ENCODE peak calls at places on chromosomes 13 and 19, in seven cellular contexts. S, G, K, L, V, F and Y are unnamed samples.

GRCh38 chr19:55259540-55260210 is 858 bp upstream of the PPP6R1 start:
- DNase-seq in S (no peak), G (peak), K (peak), L (no peak), V (no peak), F (no peak), Y (no peak)

GRCh38 chr19:14476307-14476662 is 1.1 kb upstream of the PTGER1 start:
- DNase-seq in S (no peak), G (no peak), K (no peak), L (no peak), V (no peak), F (no peak), Y (no peak)

GRCh38 chr13:23618341-23618740 is 48.1 kb downstream of the TNFRSF19 start:
- DNase-seq in S (no peak), G (no peak), K (no peak), L (peak), V (no peak), F (no peak), Y (no peak)

GRCh38 chr19:3163230-3163886 is 15.2 kb upstream of the S1PR4 start:
- DNase-seq in S (peak), G (peak), K (peak), L (peak), V (peak), F (peak), Y (no peak)

GRCh38 chr19:56170261-56170660 is 5.5 kb upstream of the GALP start:
- DNase-seq in S (no peak), G (peak), K (no peak), L (peak), V (no peak), F (peak), Y (no peak)

GRCh38 chr13:28494861-28495585 is at the start of gene FLT1:
- DNase-seq in S (no peak), G (peak), K (no peak), L (peak), V (no peak), F (no peak), Y (peak)

GRCh38 chr13:43054803-43055802 is 31.7 kb downstream of the DNAJC15 start:
- DNase-seq in S (no peak), G (no peak), K (no peak), L (peak), V (peak), F (no peak), Y (no peak)

GRCh38 chr13:94435604-94436226 is 43.8 kb downstream of the DCT start:
- DNase-seq in S (no peak), G (no peak), K (peak), L (no peak), V (no peak), F (no peak), Y (no peak)

GRCh38 chr19:29364224-29364726 is 151.3 kb upstream of the UQCRFS1 start:
- DNase-seq in S (no peak), G (no peak), K (no peak), L (no peak), V (no peak), F (no peak), Y (no peak)

GRCh38 chr13:40626566-40626965 is 39.9 kb downstream of the FOXO1 start:
- DNase-seq in S (no peak), G (no peak), K (no peak), L (no peak), V (no peak), F (no peak), Y (no peak)

GRCh38 chr13:49220856-49221614 is 897 bp downstream of the MLNR start:
- DNase-seq in S (no peak), G (no peak), K (no peak), L (no peak), V (no peak), F (no peak), Y (no peak)

GRCh38 chr13:111658150-111659100 is 338.0 kb downstream of the TEX29 start:
- DNase-seq in S (no peak), G (no peak), K (no peak), L (no peak), V (no peak), F (no peak), Y (peak)

DNA sequence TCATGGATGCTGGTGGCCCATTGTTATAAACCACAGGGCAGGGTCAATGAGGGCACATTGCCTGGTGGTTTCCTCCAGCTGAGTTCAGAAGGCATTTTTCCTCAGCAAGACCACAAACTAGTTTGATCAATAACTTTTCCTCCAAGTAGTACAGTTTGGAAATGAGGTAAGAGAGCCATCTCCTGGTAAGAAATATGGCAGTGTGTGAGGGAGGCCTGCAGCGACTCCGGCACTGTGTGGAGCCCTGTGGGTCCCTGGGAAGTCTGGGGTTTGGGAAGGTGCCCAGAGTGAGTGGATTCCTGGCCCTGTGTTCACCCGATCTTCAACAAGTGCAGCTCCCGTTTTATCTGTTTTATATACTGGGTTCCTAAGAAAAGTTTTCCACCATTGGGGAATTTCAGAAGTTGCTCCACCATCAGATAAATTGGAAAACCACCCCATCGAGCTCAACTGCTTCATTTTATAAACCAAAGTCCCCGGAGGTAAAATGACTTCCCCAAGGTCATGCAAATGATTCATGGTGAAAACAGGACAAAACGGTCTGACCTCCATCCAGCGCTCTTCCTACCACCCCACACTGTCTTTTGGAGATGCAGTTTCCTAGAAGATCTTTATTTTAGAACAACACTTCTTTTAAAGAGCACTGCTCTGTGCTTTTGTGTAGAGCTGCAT is 148.4 kb downstream of the KATNAL1 start:
- DNase-seq in S (no peak), G (no peak), K (no peak), L (peak), V (no peak), F (no peak), Y (no peak)
- TF ChIP-seq CTCF in S (peak), G (no peak), K (no peak), L (no peak), V (no peak), F (peak), Y (no peak)

DNA sequence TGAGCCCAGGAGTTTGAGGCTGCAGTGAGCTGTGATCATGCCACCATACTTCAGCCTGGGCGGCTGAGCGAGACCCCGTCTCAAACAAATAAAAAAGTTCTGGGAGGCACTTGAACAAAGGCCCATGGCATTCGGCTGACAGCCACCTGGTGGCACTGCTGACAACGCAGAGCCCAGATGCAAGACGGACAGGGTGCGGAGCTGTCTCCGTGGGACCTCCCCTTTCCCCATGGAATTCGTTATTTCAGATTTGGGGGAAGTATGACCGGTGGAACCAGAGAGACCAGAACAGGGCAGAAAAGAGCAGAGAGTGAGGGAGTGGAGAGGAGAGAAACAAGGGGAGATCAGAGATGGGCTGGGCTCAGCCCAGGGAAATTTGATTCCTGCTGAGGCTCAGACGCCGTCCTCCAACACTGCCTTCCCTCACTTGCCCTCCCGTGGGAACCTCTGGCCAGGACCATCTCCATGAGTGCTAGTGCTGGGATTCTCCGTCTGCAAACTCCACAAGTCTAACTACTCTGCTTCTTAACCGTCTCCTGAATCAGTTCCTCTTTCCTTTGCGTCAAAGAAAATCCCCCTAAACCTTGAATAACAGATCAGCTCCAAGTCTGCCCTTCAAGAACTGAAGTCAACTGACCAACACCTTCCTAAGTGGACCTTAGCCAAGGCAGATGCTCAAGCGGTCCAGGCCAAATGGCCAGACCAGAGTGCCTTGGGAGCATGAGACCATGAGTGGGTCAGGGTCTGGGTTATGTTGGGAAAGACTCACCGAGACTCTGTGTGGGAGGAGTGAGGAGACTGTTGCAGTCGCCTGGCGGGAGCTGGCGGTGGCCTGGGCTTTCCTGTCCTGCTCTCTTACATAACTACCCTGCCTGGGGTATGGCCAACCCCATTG is 11.9 kb upstream of the ATF5 start:
- DNase-seq in S (no peak), G (no peak), K (peak), L (no peak), V (no peak), F (no peak), Y (no peak)
- TF ChIP-seq CTCF in S (no peak), G (no peak), K (peak), L (no peak), V (no peak), F (no peak), Y (no peak)

GRCh38 chr19:41172297-41173164 is 20.5 kb upstream of the CYP2S1 start:
- DNase-seq in S (peak), G (peak), K (no peak), L (peak), V (peak), F (no peak), Y (no peak)
- TF ChIP-seq CTCF in S (no peak), G (no peak), K (no peak), L (no peak), V (no peak), F (no peak), Y (no peak)

GRCh38 chr19:1602091-1602707 is 3.1 kb downstream of the UQCR11 start:
- DNase-seq in S (no peak), G (no peak), K (no peak), L (no peak), V (no peak), F (no peak), Y (no peak)

GRCh38 chr19:1599460-1599846 is 5.8 kb downstream of the UQCR11 start:
- DNase-seq in S (no peak), G (no peak), K (no peak), L (no peak), V (no peak), F (no peak), Y (no peak)

GRCh38 chr19:1598777-1599459 is 6.3 kb upstream of the MBD3 start:
- DNase-seq in S (no peak), G (no peak), K (no peak), L (no peak), V (no peak), F (no peak), Y (no peak)

GRCh38 chr19:1605236-1606137 is at the start of gene UQCR11:
- DNase-seq in S (peak), G (peak), K (peak), L (peak), V (peak), F (peak), Y (peak)

GRCh38 chr19:1601613-1602064 is 3.6 kb downstream of the UQCR11 start:
- DNase-seq in S (no peak), G (no peak), K (no peak), L (no peak), V (no peak), F (no peak), Y (no peak)
- TF ChIP-seq CTCF in S (peak), G (no peak), K (no peak), L (no peak), V (no peak), F (no peak), Y (no peak)

DNA sequence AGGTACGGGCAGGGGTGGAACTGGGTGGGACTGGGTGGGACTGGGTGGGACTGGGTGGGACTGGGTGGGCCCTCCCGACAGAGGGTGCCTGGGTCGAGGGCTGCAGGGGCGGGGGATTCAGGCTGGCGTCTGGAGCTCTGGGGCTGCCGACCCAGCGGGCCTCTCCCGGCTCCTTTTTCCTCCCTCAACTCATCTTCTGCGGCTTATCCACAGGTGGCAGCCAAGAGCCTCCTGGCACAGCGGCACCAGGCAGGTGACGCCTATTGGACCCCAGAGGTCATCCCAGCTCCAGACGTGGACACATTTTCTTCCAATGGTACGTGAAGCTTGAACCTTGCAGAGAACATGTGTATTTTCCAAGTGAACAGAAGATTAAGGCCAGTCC is 533 bp downstream of the ZNF544 start:
- DNase-seq in S (no peak), G (no peak), K (peak), L (peak), V (peak), F (no peak), Y (no peak)
- TF ChIP-seq CTCF in S (no peak), G (no peak), K (peak), L (peak), V (no peak), F (no peak), Y (no peak)

DNA sequence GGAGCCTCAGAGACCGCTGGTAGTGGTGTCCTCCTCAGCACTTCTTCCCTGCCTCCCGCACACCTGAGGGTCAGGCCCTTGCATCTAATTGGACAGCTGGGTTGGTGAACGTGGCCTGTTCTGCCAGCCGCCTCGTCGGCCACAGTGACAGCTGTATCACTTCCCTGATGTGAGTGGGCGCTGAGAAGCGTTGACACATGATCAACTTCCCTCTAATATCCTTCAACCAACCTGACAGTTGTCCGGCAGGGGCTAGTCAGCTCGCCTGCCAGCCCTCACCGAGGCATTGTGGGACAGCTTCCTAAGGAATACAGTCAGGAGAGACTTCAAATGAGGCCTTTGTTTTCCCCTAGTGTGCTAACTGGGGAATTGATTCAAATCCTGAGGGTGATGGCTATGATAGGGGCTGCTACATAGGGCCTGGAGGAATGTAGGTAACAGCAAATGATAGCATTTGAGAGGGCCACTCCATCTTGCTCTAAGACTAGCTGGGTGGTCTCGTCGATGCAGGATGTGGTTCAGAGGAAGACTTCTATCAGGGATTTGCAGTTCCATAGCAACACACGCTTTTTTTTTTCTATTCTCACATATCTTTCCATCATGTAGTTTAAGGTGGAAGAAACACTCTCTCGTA is 230.8 kb downstream of the TSHZ3 start:
- DNase-seq in S (no peak), G (peak), K (no peak), L (no peak), V (no peak), F (peak), Y (no peak)
- TF ChIP-seq CTCF in S (no peak), G (no peak), K (no peak), L (no peak), V (no peak), F (no peak), Y (no peak)

DNA sequence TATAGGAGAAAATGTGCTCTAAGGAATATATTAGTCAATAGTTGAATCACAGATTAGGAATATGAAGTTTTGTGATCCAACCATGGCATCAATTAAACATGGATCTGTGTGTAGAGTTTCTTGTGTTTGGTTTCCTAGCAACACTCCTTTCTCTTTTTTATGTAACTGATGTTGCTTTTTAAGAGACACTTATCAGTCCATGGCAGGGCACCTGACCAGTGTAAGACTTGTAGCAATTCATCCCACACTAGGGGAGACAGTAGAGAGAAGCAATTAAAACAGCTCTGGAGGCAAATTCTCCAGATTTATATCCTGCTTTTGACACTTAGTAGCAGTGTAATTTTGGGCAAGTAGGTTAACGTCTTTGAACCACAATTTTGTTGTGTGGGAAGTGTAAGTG is 1229.0 kb downstream of the PCDH9 start:
- DNase-seq in S (no peak), G (no peak), K (no peak), L (no peak), V (no peak), F (no peak), Y (no peak)
- TF ChIP-seq CTCF in S (no peak), G (no peak), K (no peak), L (no peak), V (no peak), F (no peak), Y (no peak)

DNA sequence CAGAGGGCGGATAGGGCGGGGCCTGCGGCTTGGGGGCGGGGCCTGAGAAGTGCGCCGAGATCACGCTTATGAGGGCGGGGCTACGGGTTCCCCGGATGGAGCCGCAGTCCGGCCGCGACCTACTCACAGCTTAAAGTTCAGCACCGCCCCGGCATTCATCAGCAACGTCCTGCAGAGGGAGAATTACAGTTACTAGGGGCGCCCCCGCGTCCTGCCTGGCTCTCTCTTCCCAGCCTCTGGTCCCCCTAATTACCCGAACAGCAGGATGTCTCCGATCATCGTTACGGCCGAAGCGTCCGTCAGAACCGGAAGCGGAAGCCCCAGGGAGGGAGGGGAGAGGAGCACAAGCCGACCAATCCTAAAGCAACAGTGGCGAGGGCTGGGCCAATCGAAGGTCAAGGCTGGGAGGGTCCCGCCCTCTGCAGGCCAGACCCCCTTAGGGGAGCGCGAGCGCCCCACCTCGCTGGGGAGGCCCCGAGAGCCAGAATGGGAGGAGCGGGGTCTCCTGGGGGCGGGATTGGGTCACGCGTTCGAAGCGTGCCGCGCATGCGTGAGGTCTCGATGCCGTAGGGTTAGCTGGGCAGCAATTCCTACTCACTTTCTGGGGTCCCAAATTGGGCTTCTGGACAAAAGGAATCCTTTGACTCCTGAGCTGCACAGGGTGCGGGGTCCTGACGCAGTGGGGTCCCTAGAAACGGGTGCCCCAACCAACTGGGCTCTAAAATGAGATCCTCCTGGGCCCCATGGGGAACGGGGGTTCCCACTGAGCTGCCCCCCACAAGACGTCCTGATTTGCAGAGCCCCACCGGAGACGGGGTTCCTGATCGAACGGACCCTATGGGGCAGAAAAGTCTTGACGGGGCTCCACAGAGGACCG is at the start of gene SMIM7:
- DNase-seq in S (peak), G (peak), K (peak), L (peak), V (peak), F (peak), Y (peak)
- TF ChIP-seq CTCF in S (no peak), G (peak), K (no peak), L (no peak), V (no peak), F (no peak), Y (no peak)

GRCh38 chr19:35868823-35869326 is 501 bp downstream of the APLP1 start:
- DNase-seq in S (no peak), G (no peak), K (no peak), L (no peak), V (no peak), F (no peak), Y (no peak)

GRCh38 chr19:35871611-35872010 is 3.2 kb downstream of the APLP1 start:
- DNase-seq in S (no peak), G (no peak), K (no peak), L (no peak), V (no peak), F (no peak), Y (no peak)

GRCh38 chr19:35869327-35870123 is 1.2 kb downstream of the APLP1 start:
- DNase-seq in S (peak), G (peak), K (peak), L (peak), V (peak), F (peak), Y (no peak)

GRCh38 chr19:35872180-35872579 is 3.8 kb downstream of the APLP1 start:
- DNase-seq in S (no peak), G (no peak), K (no peak), L (no peak), V (no peak), F (no peak), Y (no peak)

DNA sequence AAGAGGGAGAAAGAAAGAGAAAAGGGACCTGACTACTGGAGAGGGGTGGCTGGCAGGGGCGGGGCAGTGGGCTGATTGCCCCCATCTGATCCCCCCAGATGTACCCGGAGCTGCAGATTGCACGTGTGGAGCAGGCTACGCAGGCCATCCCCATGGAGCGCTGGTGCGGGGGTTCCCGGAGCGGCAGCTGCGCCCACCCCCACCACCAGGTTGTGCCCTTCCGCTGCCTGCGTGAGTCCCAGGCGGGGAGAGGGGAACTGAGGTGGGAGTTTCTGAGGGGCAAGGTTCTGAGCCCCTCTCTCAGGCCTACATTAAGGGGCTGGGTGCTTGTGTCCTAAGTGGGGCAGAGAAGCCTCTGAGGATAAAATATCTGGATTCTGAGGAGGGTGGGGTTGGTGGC is 2.4 kb downstream of the APLP1 start:
- DNase-seq in S (no peak), G (no peak), K (no peak), L (no peak), V (no peak), F (no peak), Y (no peak)
- TF ChIP-seq CTCF in S (no peak), G (no peak), K (no peak), L (no peak), V (no peak), F (no peak), Y (no peak)